ENCODE peak calls at places on chromosome 4, in seven cellular contexts. O is activated naive CD4-positive, alpha-beta T cell treated with anti-CD3 and anti-CD28 coated beads for 36 hours; F is ovary; E is NCI-H1092; Q is lower leg skin; H is A549; B is progenitor cell of endocrine pancreas. V is an unnamed sample.

GRCh38 chr4:17512973-17513665 is 1.2 kb upstream of the QDPR start:
- DNase-seq in O (no peak), F (no peak), E (no peak), Q (no peak), H (no peak), B (no peak), V (no peak)

GRCh38 chr4:25818293-25819240 is 44.2 kb downstream of the SEL1L3 start:
- DNase-seq in O (no peak), F (no peak), E (no peak), Q (no peak), H (no peak), B (no peak), V (no peak)

GRCh38 chr4:112898357-112899141 is 150.9 kb upstream of the ANK2 start:
- DNase-seq in O (no peak), F (no peak), E (no peak), Q (no peak), H (no peak), B (no peak), V (no peak)

GRCh38 chr4:101349346-101350064 is 2.2 kb upstream of the PPP3CA start:
- DNase-seq in O (no peak), F (peak), E (peak), Q (peak), H (no peak), B (no peak), V (no peak)

GRCh38 chr4:159197260-159197884 is 94.5 kb downstream of the RAPGEF2 start:
- DNase-seq in O (no peak), F (no peak), E (no peak), Q (no peak), H (no peak), B (no peak), V (no peak)

GRCh38 chr4:6308890-6309643 is 39.4 kb downstream of the WFS1 start:
- DNase-seq in O (peak), F (peak), E (peak), Q (no peak), H (no peak), B (peak), V (no peak)

GRCh38 chr4:169098054-169098896 is 88.2 kb upstream of the CBR4 start:
- DNase-seq in O (no peak), F (no peak), E (no peak), Q (no peak), H (no peak), B (no peak), V (no peak)

GRCh38 chr4:56817840-56818491 is 3.5 kb downstream of the SPINK2 start:
- DNase-seq in O (peak), F (no peak), E (no peak), Q (no peak), H (no peak), B (no peak), V (no peak)

GRCh38 chr4:118585015-118585414 is 100.2 kb upstream of the METTL14 start:
- DNase-seq in O (peak), F (no peak), E (no peak), Q (no peak), H (no peak), B (no peak), V (no peak)

GRCh38 chr4:1200425-1201035 is 28.1 kb upstream of the SPON2 start:
- DNase-seq in O (no peak), F (peak), E (no peak), Q (no peak), H (no peak), B (no peak), V (peak)

GRCh38 chr4:32136081-32136787 is 1416.1 kb downstream of the PCDH7 start:
- DNase-seq in O (no peak), F (no peak), E (no peak), Q (no peak), H (no peak), B (no peak), V (no peak)

GRCh38 chr4:27524224-27524623 is 663.6 kb downstream of the STIM2 start:
- DNase-seq in O (no peak), F (no peak), E (no peak), Q (no peak), H (no peak), B (no peak), V (no peak)

GRCh38 chr4:146142768-146143167 is 32.8 kb upstream of the LSM6 start:
- DNase-seq in O (no peak), F (no peak), E (no peak), Q (peak), H (no peak), B (no peak), V (no peak)

GRCh38 chr4:139253046-139253445 is 27.0 kb downstream of the MGARP start:
- DNase-seq in O (no peak), F (no peak), E (no peak), Q (no peak), H (no peak), B (no peak), V (no peak)

GRCh38 chr4:40856836-40857362 is 107.1 kb downstream of the NSUN7 start:
- DNase-seq in O (peak), F (peak), E (peak), Q (peak), H (peak), B (peak), V (peak)